ENCODE peak calls at places on chromosome 3, in seven cellular contexts. V is uterus, D is heart left ventricle, W is lower leg skin, C is cardiac fibroblast, Z is Peyer's patch, L is dorsolateral prefrontal cortex. X is an unnamed sample.

GRCh38 chr3:76841750-76842149 is 198.1 kb upstream of the ROBO2 start:
- DNase-seq in V (no peak), W (no peak), Z (no peak), D (no peak), L (no peak), C (no peak), X (no peak)

GRCh38 chr3:148955544-148956346 is 35.6 kb upstream of the GYG1 start:
- DNase-seq in D (no peak), C (peak; percentile 95), L (peak; percentile 38), W (no peak), Z (no peak), V (peak; percentile 65), X (no peak)

GRCh38 chr3:59937206-59937605 is 887.4 kb upstream of the CFAP20DC start:
- DNase-seq in C (no peak), D (no peak), Z (no peak), V (no peak), L (no peak), W (no peak), X (no peak)

GRCh38 chr3:38562467-38562925 is 66.4 kb downstream of the EXOG start:
- DNase-seq in C (no peak), V (no peak), L (no peak), Z (no peak), D (no peak), W (no peak), X (no peak)

GRCh38 chr3:67605377-67605776 is 49.0 kb downstream of the SUCLG2 start:
- DNase-seq in W (no peak), Z (no peak), L (no peak), V (no peak), D (no peak), C (peak; percentile 86), X (no peak)

GRCh38 chr3:59320080-59320479 is 270.3 kb upstream of the CFAP20DC start:
- DNase-seq in Z (no peak), L (no peak), W (no peak), V (no peak), D (no peak), C (no peak), X (no peak)

GRCh38 chr3:30198162-30198561 is 408.2 kb upstream of the TGFBR2 start:
- DNase-seq in C (peak; percentile 33), V (no peak), Z (no peak), L (no peak), W (no peak), D (no peak), X (no peak)

GRCh38 chr3:194355379-194355778 is 4.3 kb upstream of the CPN2 start:
- DNase-seq in Z (no peak), W (no peak), C (no peak), D (no peak), L (no peak), V (no peak), X (no peak)

GRCh38 chr3:152302521-152303021 is 33.8 kb downstream of the MBNL1 start:
- DNase-seq in V (peak; percentile 72), W (no peak), C (peak; percentile 92), D (no peak), L (peak; percentile 29), Z (no peak), X (no peak)

GRCh38 chr3:54621181-54621580 is 306.7 kb downstream of the LRTM1 start:
- DNase-seq in V (no peak), Z (no peak), W (peak; percentile 36), L (peak; percentile 20), C (no peak), D (no peak), X (no peak)

GRCh38 chr3:139297588-139298311 is 46.1 kb upstream of the MRPS22 start:
- DNase-seq in L (no peak), V (no peak), C (no peak), Z (no peak), W (no peak), D (no peak), X (no peak)

GRCh38 chr3:118734664-118735063 is 300.0 kb downstream of the IGSF11 start:
- DNase-seq in Z (no peak), D (no peak), W (no peak), V (no peak), C (no peak), L (no peak), X (no peak)

GRCh38 chr3:23406576-23406975 is 203.4 kb downstream of the UBE2E2 start:
- DNase-seq in V (no peak), Z (no peak), W (no peak), C (peak; percentile 24), L (no peak), D (no peak), X (no peak)

GRCh38 chr3:134179508-134179907 is 71.2 kb downstream of the RYK start:
- DNase-seq in L (no peak), V (no peak), D (no peak), Z (no peak), C (no peak), W (no peak), X (no peak)

GRCh38 chr3:187473778-187474406 is 105.7 kb downstream of the RTP4 start:
- DNase-seq in D (no peak), W (no peak), C (peak; percentile 22), V (no peak), Z (no peak), L (no peak), X (no peak)

GRCh38 chr3:54443572-54444161 is 321.3 kb downstream of the CACNA2D3 start:
- DNase-seq in V (peak; percentile 18), Z (no peak), C (no peak), W (no peak), L (peak; percentile 35), D (no peak), X (no peak)

GRCh38 chr3:30539214-30539613 is 67.2 kb upstream of the TGFBR2 start:
- DNase-seq in D (no peak), Z (no peak), L (no peak), C (no peak), W (no peak), V (no peak), X (no peak)

GRCh38 chr3:194386066-194386465 is 13.0 kb downstream of the GP5 start:
- DNase-seq in D (no peak), V (no peak), W (peak; percentile 37), L (no peak), C (no peak), Z (no peak), X (no peak)

GRCh38 chr3:42640771-42641370 is 12.6 kb upstream of the ZBTB47 start:
- DNase-seq in L (no peak), V (no peak), D (no peak), Z (no peak), W (no peak), C (no peak), X (no peak)

GRCh38 chr3:50658416-50658815 is 16.3 kb upstream of the DOCK3 start:
- DNase-seq in L (no peak), V (no peak), C (no peak), Z (peak; percentile 13), W (no peak), D (no peak), X (no peak)

GRCh38 chr3:136296960-136297359 is 46.8 kb downstream of the PCCB start:
- DNase-seq in C (no peak), L (no peak), D (no peak), Z (no peak), W (no peak), V (no peak), X (no peak)

GRCh38 chr3:70064194-70064787 is 64.8 kb downstream of the SAMMSON start:
- DNase-seq in V (no peak), C (peak; percentile 64), L (no peak), D (no peak), W (no peak), Z (no peak), X (no peak)
- TF ChIP-seq CTCF in V (peak; percentile 45), C (peak; percentile 64), L (peak; percentile 80), D (peak; percentile 68), W (no peak), Z (peak; percentile 61), X (no peak)

DNA sequence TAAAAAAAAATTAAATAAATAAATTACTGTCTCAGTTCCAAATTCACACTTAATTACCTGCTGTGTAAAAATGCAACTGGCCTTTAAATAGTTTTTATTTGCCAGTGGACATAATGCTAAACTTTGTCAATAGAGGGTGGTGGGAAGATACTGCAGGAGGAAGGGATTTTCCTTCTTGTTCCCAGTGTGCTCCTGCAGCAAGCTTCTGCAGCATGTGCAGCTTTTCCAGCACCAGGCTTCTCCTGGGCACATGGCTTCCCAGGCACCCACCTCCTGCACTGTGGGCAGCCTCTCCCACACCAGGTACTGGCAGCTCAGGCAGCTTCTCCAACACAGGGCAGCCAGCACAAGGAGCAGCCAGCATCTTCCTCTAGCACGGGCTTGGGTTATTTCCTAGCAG is 29.6 kb upstream of the BBX start:
- DNase-seq in Z (no peak), L (no peak), W (no peak), D (no peak), V (no peak), C (no peak), X (no peak)
- TF ChIP-seq CTCF in Z (no peak), L (no peak), W (no peak), D (no peak), V (no peak), C (no peak), X (no peak)

DNA sequence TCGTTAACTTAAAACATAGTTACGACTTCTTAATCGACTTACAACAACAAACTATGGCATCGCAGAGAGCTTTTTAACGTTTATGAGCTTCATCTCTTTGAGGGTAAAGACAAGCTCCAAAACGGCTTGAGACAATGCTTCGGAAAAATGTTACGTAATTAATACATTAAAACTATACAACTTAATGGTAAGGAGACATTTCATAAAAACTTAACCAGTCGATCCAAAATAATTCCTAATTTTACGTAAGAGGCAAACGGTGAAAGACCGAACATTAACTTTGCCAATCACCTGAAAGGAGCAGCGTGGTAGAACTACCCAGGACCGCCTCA is 1.1 kb downstream of the NAA50 start:
- DNase-seq in W (no peak), Z (no peak), L (no peak), C (no peak), D (no peak), V (no peak), X (no peak)
- TF ChIP-seq CTCF in W (no peak), Z (no peak), L (no peak), C (no peak), D (no peak), V (no peak), X (no peak)

GRCh38 chr3:154953538-154953937 is 126.6 kb upstream of the MME start:
- DNase-seq in D (no peak), L (no peak), Z (no peak), W (no peak), C (no peak), V (no peak), X (no peak)

GRCh38 chr3:154956815-154957214 is 123.3 kb upstream of the MME start:
- DNase-seq in C (peak; percentile 26), Z (no peak), V (no peak), W (no peak), D (no peak), L (no peak), X (no peak)

GRCh38 chr3:154955907-154956533 is 124.1 kb upstream of the MME start:
- DNase-seq in C (no peak), L (no peak), Z (no peak), D (no peak), W (no peak), V (no peak), X (no peak)

GRCh38 chr3:154952538-154952937 is 127.6 kb upstream of the MME start:
- DNase-seq in C (no peak), V (no peak), D (no peak), Z (no peak), W (no peak), L (no peak), X (no peak)

DNA sequence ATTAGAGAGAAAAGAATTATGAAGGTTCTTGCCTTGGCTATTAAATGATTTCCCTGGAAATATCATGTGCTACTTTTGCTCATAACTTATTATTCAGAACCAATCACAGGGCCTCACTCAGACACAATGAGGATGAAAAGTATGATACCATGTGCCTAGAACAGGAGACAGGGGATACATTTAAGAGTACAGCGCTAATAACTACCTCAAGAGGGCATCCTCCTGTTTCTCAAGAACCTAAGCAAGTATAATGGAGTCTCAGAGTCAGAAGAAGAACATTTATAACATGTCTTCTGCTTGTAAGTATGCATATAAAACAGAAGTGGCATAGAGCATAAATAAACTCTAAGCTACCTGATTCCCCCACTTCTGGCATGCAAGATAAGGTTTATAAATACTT is 125.4 kb upstream of the MME start:
- DNase-seq in C (peak; percentile 85), Z (no peak), D (no peak), V (no peak), L (no peak), W (no peak), X (no peak)
- TF ChIP-seq CTCF in C (peak; percentile 58), Z (peak; percentile 66), D (no peak), V (no peak), L (no peak), W (no peak), X (no peak)